ENCODE peak calls at places on chromosomes 16 and 17, in four cellular contexts. One of them, this sample, is unnamed.
A peak's percentile ranks its signal among the peaks of the same experiment; 100 is the strongest.

GRCh38 chr16:75733305-75734141 is 7.2 kb upstream of the CPHXL start:
- DNase-seq in fibroblast of the aortic adventitia: peak; percentile 97
- DNase-seq in HFF-Myc: peak; percentile 79
- DNase-seq in fibroblast of villous mesenchyme: peak; percentile 40
- DNase-seq in this sample: peak; percentile 92

GRCh38 chr17:76013377-76013932 is 12.8 kb downstream of the CDK3 start:
- DNase-seq in fibroblast of villous mesenchyme: no peak
- DNase-seq in HFF-Myc: no peak
- DNase-seq in fibroblast of the aortic adventitia: no peak
- DNase-seq in this sample: no peak

GRCh38 chr16:81277681-81278080 is 37.1 kb upstream of the GAN start:
- DNase-seq in fibroblast of villous mesenchyme: no peak
- DNase-seq in fibroblast of the aortic adventitia: no peak
- DNase-seq in HFF-Myc: no peak
- DNase-seq in this sample: no peak

GRCh38 chr16:69243479-69243878 is 56.5 kb downstream of the SNTB2 start:
- DNase-seq in fibroblast of the aortic adventitia: peak; percentile 63
- DNase-seq in HFF-Myc: no peak
- DNase-seq in fibroblast of villous mesenchyme: peak; percentile 48
- DNase-seq in this sample: peak; percentile 55

GRCh38 chr16:84925092-84925772 is 86.1 kb downstream of the ZDHHC7 start:
- DNase-seq in fibroblast of the aortic adventitia: peak; percentile 34
- DNase-seq in HFF-Myc: no peak
- DNase-seq in fibroblast of villous mesenchyme: peak; percentile 51
- DNase-seq in this sample: peak; percentile 46

GRCh38 chr17:57645950-57646686 is 99.0 kb downstream of the CCDC182 start:
- DNase-seq in fibroblast of villous mesenchyme: no peak
- DNase-seq in fibroblast of the aortic adventitia: no peak
- DNase-seq in HFF-Myc: no peak
- DNase-seq in this sample: peak; percentile 14

GRCh38 chr16:2043980-2044451 is 3.6 kb downstream of the NTHL1 start:
- DNase-seq in HFF-Myc: no peak
- DNase-seq in fibroblast of villous mesenchyme: no peak
- DNase-seq in fibroblast of the aortic adventitia: no peak
- DNase-seq in this sample: no peak

GRCh38 chr16:70267516-70267915 is 15.8 kb upstream of the EXOSC6 start:
- DNase-seq in HFF-Myc: peak; percentile 37
- DNase-seq in fibroblast of the aortic adventitia: peak; percentile 50
- DNase-seq in fibroblast of villous mesenchyme: peak; percentile 53
- DNase-seq in this sample: peak; percentile 69

GRCh38 chr17:82324566-82325285 is 7.3 kb upstream of the CD7 start:
- DNase-seq in fibroblast of the aortic adventitia: no peak
- DNase-seq in HFF-Myc: no peak
- DNase-seq in fibroblast of villous mesenchyme: no peak
- DNase-seq in this sample: no peak

GRCh38 chr16:22098538-22099255 is 6.4 kb downstream of the VWA3A start:
- DNase-seq in fibroblast of villous mesenchyme: peak; percentile 52
- DNase-seq in fibroblast of the aortic adventitia: peak; percentile 55
- DNase-seq in HFF-Myc: peak; percentile 30
- DNase-seq in this sample: peak; percentile 59

GRCh38 chr16:64866026-64866425 is 255.8 kb downstream of the CDH11 start:
- DNase-seq in fibroblast of the aortic adventitia: no peak
- DNase-seq in HFF-Myc: no peak
- DNase-seq in fibroblast of villous mesenchyme: no peak
- DNase-seq in this sample: no peak

GRCh38 chr17:64441772-64442549 is 7.0 kb upstream of the MILR1 start:
- DNase-seq in fibroblast of the aortic adventitia: peak; percentile 54
- DNase-seq in fibroblast of villous mesenchyme: peak; percentile 87
- DNase-seq in HFF-Myc: no peak
- DNase-seq in this sample: peak; percentile 44

GRCh38 chr16:600781-601180 is 10.9 kb downstream of the RAB40C start:
- DNase-seq in HFF-Myc: no peak
- DNase-seq in fibroblast of villous mesenchyme: no peak
- DNase-seq in fibroblast of the aortic adventitia: no peak
- DNase-seq in this sample: no peak

GRCh38 chr16:2447920-2448583 is 11.9 kb upstream of the TEDC2 start:
- DNase-seq in fibroblast of villous mesenchyme: peak; percentile 56
- DNase-seq in fibroblast of the aortic adventitia: no peak
- DNase-seq in HFF-Myc: no peak
- DNase-seq in this sample: peak; percentile 49

GRCh38 chr17:42421479-42422332 is 1.4 kb downstream of the CAVIN1 start:
- DNase-seq in fibroblast of the aortic adventitia: peak; percentile 72
- DNase-seq in fibroblast of villous mesenchyme: peak; percentile 60
- DNase-seq in HFF-Myc: no peak
- DNase-seq in this sample: peak; percentile 84

GRCh38 chr16:89395150-89396142 is 94.9 kb downstream of the ANKRD11 start:
- DNase-seq in HFF-Myc: peak; percentile 91
- DNase-seq in fibroblast of the aortic adventitia: peak; percentile 99
- DNase-seq in fibroblast of villous mesenchyme: peak; percentile 99
- DNase-seq in this sample: peak; percentile 99

DNA sequence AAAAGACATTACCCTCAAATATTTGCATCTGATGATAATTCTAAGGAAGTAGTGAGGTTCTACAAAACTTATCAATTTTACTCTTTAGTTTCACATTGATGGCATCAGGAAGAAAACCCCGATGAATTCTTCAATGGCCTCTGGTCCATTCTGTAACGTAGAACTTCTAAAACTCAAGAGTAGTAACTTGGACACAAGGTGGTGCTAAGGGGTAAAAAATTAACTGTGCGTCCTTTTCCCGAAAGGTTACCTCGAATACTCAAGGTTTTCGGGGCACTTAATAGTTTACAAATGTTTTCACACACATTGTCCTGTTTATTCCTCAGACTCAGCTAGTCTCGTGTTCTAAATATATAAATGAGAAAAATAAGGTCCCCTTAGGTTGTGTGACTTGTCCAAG is 517.3 kb upstream of the ZFHX3 start:
- DNase-seq in HFF-Myc: no peak
- DNase-seq in fibroblast of the aortic adventitia: no peak
- DNase-seq in fibroblast of villous mesenchyme: peak; percentile 10
- DNase-seq in this sample: no peak
- TF ChIP-seq CTCF in HFF-Myc: peak; percentile 7
- TF ChIP-seq CTCF in fibroblast of the aortic adventitia: no peak
- TF ChIP-seq CTCF in fibroblast of villous mesenchyme: peak; percentile 42
- TF ChIP-seq CTCF in this sample: no peak

GRCh38 chr16:13958438-13958837 is 38.5 kb downstream of the ERCC4 start:
- DNase-seq in HFF-Myc: no peak
- DNase-seq in fibroblast of the aortic adventitia: no peak
- DNase-seq in fibroblast of villous mesenchyme: peak; percentile 32
- DNase-seq in this sample: no peak

GRCh38 chr16:13961099-13961811 is 41.3 kb downstream of the ERCC4 start:
- DNase-seq in HFF-Myc: peak; percentile 35
- DNase-seq in fibroblast of the aortic adventitia: peak; percentile 31
- DNase-seq in fibroblast of villous mesenchyme: peak; percentile 82
- DNase-seq in this sample: peak; percentile 66

GRCh38 chr16:13956635-13957196 is 36.8 kb downstream of the ERCC4 start:
- DNase-seq in fibroblast of villous mesenchyme: no peak
- DNase-seq in HFF-Myc: no peak
- DNase-seq in fibroblast of the aortic adventitia: no peak
- DNase-seq in this sample: no peak

GRCh38 chr16:13959626-13960025 is 39.7 kb downstream of the ERCC4 start:
- DNase-seq in fibroblast of villous mesenchyme: no peak
- DNase-seq in fibroblast of the aortic adventitia: no peak
- DNase-seq in HFF-Myc: no peak
- DNase-seq in this sample: no peak

DNA sequence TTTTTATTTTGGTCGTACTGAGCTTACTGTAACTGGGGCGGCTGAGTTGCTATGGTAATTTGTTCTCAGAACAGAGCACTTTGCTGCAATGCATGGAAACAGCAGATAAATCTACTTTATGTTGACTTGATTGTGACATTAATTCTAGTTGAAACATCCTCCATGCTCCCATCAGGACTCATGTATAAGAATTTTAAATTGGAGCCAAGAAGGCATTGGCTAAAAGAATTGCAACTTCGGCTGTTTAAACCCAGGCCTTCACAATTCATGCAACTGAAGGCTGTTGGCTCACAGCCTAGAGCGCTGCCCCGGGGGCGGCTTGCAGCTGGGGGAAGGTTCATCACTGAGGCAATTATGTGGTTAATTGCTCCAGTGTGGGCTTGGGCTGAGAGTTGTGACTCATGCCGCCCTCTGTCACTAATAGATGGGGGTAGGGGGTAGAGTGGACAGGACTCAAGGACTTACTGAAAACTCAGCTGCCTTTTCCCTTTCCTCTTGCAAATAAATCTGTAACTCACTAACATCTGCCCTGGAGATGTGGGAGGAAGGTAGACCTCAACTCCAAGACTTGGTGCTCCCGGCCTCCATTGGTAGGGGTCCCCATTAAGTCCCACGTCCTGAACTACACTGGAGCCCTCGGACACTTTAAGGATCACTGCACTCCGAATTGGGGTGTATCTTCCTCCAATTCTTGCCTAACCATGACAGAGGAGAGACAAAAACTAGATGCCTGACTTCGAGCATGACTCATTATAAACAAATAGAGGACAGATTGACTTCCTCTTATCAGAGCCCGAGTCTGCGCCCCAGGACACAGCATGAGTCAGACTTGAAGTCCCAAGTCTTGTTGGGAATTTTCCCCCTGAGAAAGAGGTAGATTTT is 37.5 kb downstream of the ERCC4 start:
- DNase-seq in HFF-Myc: peak; percentile 89
- DNase-seq in fibroblast of villous mesenchyme: peak; percentile 97
- DNase-seq in fibroblast of the aortic adventitia: peak; percentile 90
- DNase-seq in this sample: peak; percentile 99
- H3K4me3 ChIP-seq in HFF-Myc: peak overlapping the region; percentile 38
- H3K4me3 ChIP-seq in fibroblast of villous mesenchyme: peak overlapping the region; percentile 50
- H3K4me3 ChIP-seq in fibroblast of the aortic adventitia: peak overlapping the region; percentile 53
- H3K4me3 ChIP-seq in this sample: peak overlapping the region; percentile 45

DNA sequence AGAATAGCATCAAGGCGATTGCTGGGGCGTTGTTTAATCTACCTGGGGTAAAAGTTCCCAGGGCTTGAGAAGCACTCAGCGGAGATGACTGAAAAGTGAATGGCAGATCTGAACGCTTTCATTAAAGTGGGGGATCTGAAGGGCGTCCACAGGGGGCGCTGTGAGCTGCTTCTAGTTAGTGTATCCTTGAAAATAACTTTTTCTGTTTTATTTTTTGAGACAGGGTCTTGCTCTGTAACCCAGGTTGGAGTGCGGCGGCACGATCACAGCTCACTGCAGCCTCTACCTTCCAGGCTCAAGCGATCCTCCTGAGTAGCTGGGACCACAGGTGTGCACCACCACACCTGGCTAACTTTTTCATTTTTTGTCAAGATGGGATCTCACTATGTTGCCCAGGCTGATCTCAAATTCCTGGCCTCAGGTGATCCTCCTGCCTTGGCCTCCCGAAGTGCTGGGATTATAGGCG is 360.4 kb downstream of the SEC14L1 start:
- DNase-seq in fibroblast of villous mesenchyme: no peak
- DNase-seq in fibroblast of the aortic adventitia: peak; percentile 23
- DNase-seq in HFF-Myc: no peak
- DNase-seq in this sample: peak; percentile 32
- TF ChIP-seq CTCF in fibroblast of villous mesenchyme: peak; percentile 53
- TF ChIP-seq CTCF in fibroblast of the aortic adventitia: peak; percentile 55
- TF ChIP-seq CTCF in HFF-Myc: peak; percentile 61
- TF ChIP-seq CTCF in this sample: peak; percentile 52

GRCh38 chr17:79183221-79184158 is 108.9 kb downstream of the ENGASE start:
- DNase-seq in fibroblast of villous mesenchyme: no peak
- DNase-seq in HFF-Myc: no peak
- DNase-seq in fibroblast of the aortic adventitia: no peak
- DNase-seq in this sample: no peak
- H3K4me3 ChIP-seq in fibroblast of villous mesenchyme: no peak overlapping the region
- H3K4me3 ChIP-seq in HFF-Myc: no peak overlapping the region
- H3K4me3 ChIP-seq in fibroblast of the aortic adventitia: no peak overlapping the region
- H3K4me3 ChIP-seq in this sample: no peak overlapping the region

GRCh38 chr17:45022288-45022648 is 29.2 kb downstream of the DCAKD start:
- DNase-seq in fibroblast of the aortic adventitia: no peak
- DNase-seq in fibroblast of villous mesenchyme: no peak
- DNase-seq in HFF-Myc: no peak
- DNase-seq in this sample: no peak
- TF ChIP-seq CTCF in fibroblast of the aortic adventitia: no peak
- TF ChIP-seq CTCF in fibroblast of villous mesenchyme: no peak
- TF ChIP-seq CTCF in HFF-Myc: no peak
- TF ChIP-seq CTCF in this sample: no peak